ENCODE peak calls at places on chromosomes 12 and 14, in six cellular contexts. One of them, this sample, is unnamed. For H3K4me1, the result is how much of the 10 kb centered on the place peaks cover.

GRCh38 chr14:30234966-30235365 is 307.3 kb upstream of the PRKD1 start:
- DNase-seq in uterus: no peak
- DNase-seq in HCT116: no peak
- DNase-seq in esophagus squamous epithelium: no peak
- DNase-seq in sigmoid colon: no peak
- DNase-seq in prostate gland: no peak
- DNase-seq in this sample: no peak

GRCh38 chr12:132063491-132063890 is 80.6 kb downstream of the DDX51 start:
- DNase-seq in uterus: no peak
- DNase-seq in HCT116: no peak
- DNase-seq in prostate gland: no peak
- DNase-seq in esophagus squamous epithelium: no peak
- DNase-seq in sigmoid colon: peak
- DNase-seq in this sample: no peak

GRCh38 chr12:113961921-113962710 is 4.0 kb downstream of the RBM19 start:
- DNase-seq in uterus: no peak
- DNase-seq in sigmoid colon: no peak
- DNase-seq in esophagus squamous epithelium: no peak
- DNase-seq in prostate gland: no peak
- DNase-seq in HCT116: no peak
- DNase-seq in this sample: no peak

GRCh38 chr12:1972856-1973317 is 31.4 kb downstream of the DCP1B start:
- DNase-seq in HCT116: no peak
- DNase-seq in esophagus squamous epithelium: no peak
- DNase-seq in uterus: peak
- DNase-seq in sigmoid colon: peak
- DNase-seq in prostate gland: peak
- DNase-seq in this sample: peak

GRCh38 chr12:23356927-23357708 is 592.4 kb downstream of the SOX5 start:
- DNase-seq in prostate gland: no peak
- DNase-seq in uterus: no peak
- DNase-seq in HCT116: no peak
- DNase-seq in sigmoid colon: no peak
- DNase-seq in esophagus squamous epithelium: no peak
- DNase-seq in this sample: no peak

GRCh38 chr12:31896514-31897039 is 62.6 kb upstream of the RESF1 start:
- DNase-seq in uterus: peak
- DNase-seq in prostate gland: peak
- DNase-seq in sigmoid colon: no peak
- DNase-seq in HCT116: no peak
- DNase-seq in esophagus squamous epithelium: peak
- DNase-seq in this sample: no peak

GRCh38 chr12:121523741-121524140 is 57.1 kb downstream of the KDM2B start:
- DNase-seq in prostate gland: no peak
- DNase-seq in sigmoid colon: no peak
- DNase-seq in HCT116: no peak
- DNase-seq in esophagus squamous epithelium: no peak
- DNase-seq in uterus: no peak
- DNase-seq in this sample: no peak

GRCh38 chr12:47087088-47087688 is 7.4 kb upstream of the AMIGO2 start:
- DNase-seq in esophagus squamous epithelium: no peak
- DNase-seq in prostate gland: no peak
- DNase-seq in HCT116: no peak
- DNase-seq in sigmoid colon: no peak
- DNase-seq in uterus: no peak
- DNase-seq in this sample: no peak

GRCh38 chr14:80456200-80456599 is 244.9 kb upstream of the DIO2 start:
- DNase-seq in uterus: no peak
- DNase-seq in sigmoid colon: no peak
- DNase-seq in prostate gland: no peak
- DNase-seq in HCT116: no peak
- DNase-seq in esophagus squamous epithelium: no peak
- DNase-seq in this sample: no peak

GRCh38 chr12:2268478-2269286 is 215.9 kb downstream of the CACNA1C start:
- DNase-seq in sigmoid colon: no peak
- DNase-seq in HCT116: no peak
- DNase-seq in esophagus squamous epithelium: no peak
- DNase-seq in prostate gland: no peak
- DNase-seq in uterus: no peak
- DNase-seq in this sample: no peak

GRCh38 chr14:37698840-37699777 is 103.7 kb downstream of the TTC6 start:
- DNase-seq in prostate gland: no peak
- DNase-seq in sigmoid colon: no peak
- DNase-seq in HCT116: no peak
- DNase-seq in uterus: no peak
- DNase-seq in esophagus squamous epithelium: no peak
- DNase-seq in this sample: no peak

DNA sequence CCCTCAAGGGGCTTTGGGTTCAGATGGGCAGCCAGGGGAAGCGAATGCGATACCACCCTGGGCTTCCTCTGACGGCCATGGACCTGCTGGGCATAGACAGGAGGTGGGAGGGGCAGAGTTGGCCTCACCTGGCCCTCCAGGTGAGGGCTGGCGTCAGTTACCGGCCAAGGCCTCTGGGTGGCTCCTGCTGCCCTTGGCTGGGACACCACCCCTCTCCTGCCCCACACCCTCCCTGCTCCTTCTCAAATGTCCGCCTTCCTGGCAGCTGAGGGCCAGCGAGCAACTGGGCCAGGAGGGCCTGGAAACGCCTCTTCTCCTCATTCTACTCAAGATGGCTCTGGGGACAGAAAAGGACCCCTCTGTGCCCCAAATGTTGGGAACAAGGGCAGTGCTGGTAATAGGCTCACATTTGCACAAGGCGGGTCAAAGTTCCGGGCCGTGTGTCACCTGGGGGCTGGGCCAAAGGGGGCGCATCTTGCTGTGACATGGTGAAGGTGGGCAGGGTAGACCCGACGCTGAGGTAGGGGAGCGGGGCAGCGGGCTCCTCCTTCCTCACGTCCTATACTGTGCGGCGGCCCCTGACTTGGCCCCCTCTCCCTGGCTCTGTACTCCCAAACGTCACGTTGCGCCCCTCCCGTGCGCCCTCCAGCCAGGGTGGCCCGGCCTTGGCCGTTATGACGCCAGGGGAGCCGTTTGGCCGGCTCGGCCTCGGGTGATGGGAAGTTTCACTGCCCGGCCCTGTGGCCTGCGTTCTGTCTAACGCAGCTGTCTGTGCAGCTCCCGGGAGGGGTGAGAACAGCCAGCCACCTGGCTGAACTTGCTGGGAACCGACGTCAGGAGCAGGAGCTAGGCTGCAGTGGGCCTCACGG is 18.1 kb upstream of the DLK1 start:
- DNase-seq in esophagus squamous epithelium: no peak
- DNase-seq in uterus: peak
- DNase-seq in HCT116: peak
- DNase-seq in prostate gland: no peak
- DNase-seq in sigmoid colon: peak
- DNase-seq in this sample: no peak
- TF ChIP-seq POLR2A in esophagus squamous epithelium: no peak
- TF ChIP-seq POLR2A in uterus: no peak
- TF ChIP-seq POLR2A in HCT116: no peak
- TF ChIP-seq POLR2A in prostate gland: no peak
- TF ChIP-seq POLR2A in sigmoid colon: no peak
- TF ChIP-seq POLR2A in this sample: no peak

GRCh38 chr12:55705802-55706402 is 1.8 kb downstream of the ITGA7 start:
- DNase-seq in sigmoid colon: no peak
- DNase-seq in prostate gland: no peak
- DNase-seq in esophagus squamous epithelium: no peak
- DNase-seq in HCT116: no peak
- DNase-seq in uterus: no peak
- DNase-seq in this sample: no peak

GRCh38 chr12:55704824-55705780 is 2.6 kb downstream of the ITGA7 start:
- DNase-seq in sigmoid colon: no peak
- DNase-seq in prostate gland: no peak
- DNase-seq in uterus: no peak
- DNase-seq in HCT116: no peak
- DNase-seq in esophagus squamous epithelium: no peak
- DNase-seq in this sample: no peak

GRCh38 chr12:55708695-55709233 is 1.1 kb upstream of the ITGA7 start:
- DNase-seq in uterus: no peak
- DNase-seq in HCT116: no peak
- DNase-seq in esophagus squamous epithelium: no peak
- DNase-seq in prostate gland: no peak
- DNase-seq in sigmoid colon: no peak
- DNase-seq in this sample: no peak

GRCh38 chr12:55707841-55708694 is at the start of gene ITGA7:
- DNase-seq in HCT116: no peak
- DNase-seq in uterus: peak
- DNase-seq in esophagus squamous epithelium: no peak
- DNase-seq in sigmoid colon: peak
- DNase-seq in prostate gland: peak
- DNase-seq in this sample: no peak

DNA sequence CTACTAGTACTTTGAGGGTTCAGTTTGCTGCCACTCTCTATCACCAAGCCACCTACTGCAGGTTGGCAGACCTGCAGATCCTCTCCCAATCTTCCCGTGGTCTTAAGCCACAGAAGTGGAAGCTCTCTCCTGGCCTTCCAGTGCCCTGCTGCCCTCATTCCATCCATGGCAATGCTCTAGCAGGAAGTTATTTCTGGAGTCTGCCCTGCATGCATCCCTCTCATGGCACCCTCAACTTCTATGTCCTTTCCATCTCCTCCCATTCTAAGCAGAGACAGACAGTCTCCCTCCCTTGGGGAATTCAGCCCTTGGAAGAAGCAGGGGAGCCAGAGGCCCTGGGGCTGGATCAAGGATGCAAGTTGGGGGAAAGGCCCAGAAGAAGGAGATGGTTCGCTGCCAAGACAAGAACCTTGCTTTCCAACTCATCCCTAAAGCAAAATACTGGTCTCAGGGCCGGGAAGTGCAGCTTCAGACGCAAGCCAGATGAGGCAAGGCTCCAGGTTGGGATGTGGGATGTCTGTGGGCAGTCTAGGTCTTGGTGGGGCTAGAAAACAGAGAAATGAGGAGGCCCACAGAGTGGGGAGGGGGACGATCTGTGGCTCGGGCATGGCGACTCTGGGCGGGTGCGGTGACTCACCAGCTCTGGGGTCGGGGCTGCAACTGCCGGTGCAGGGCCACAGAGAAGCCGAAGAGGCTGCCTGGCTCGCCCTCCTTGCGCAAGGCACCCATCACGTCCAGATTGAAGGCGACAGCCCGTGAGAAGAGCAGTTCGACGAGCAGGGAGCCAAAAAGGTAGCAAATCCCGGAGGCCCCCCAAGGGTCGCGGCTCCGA is 648 bp downstream of the ITGA7 start:
- DNase-seq in sigmoid colon: no peak
- DNase-seq in uterus: no peak
- DNase-seq in HCT116: no peak
- DNase-seq in esophagus squamous epithelium: no peak
- DNase-seq in prostate gland: no peak
- DNase-seq in this sample: no peak
- H3K4me1 ChIP-seq in sigmoid colon: half or more
- H3K4me1 ChIP-seq in uterus: under half
- H3K4me1 ChIP-seq in HCT116: under half
- H3K4me1 ChIP-seq in esophagus squamous epithelium: under half
- H3K4me1 ChIP-seq in prostate gland: under half
- H3K4me1 ChIP-seq in this sample: half or more

GRCh38 chr12:21656931-21657335 is 709 bp downstream of the LDHB start:
- DNase-seq in esophagus squamous epithelium: no peak
- DNase-seq in prostate gland: peak
- DNase-seq in HCT116: peak
- DNase-seq in sigmoid colon: peak
- DNase-seq in uterus: no peak
- DNase-seq in this sample: no peak
- TF ChIP-seq POLR2A in esophagus squamous epithelium: no peak
- TF ChIP-seq POLR2A in prostate gland: no peak
- TF ChIP-seq POLR2A in HCT116: no peak
- TF ChIP-seq POLR2A in sigmoid colon: no peak
- TF ChIP-seq POLR2A in uterus: no peak
- TF ChIP-seq POLR2A in this sample: no peak

GRCh38 chr14:102777711-102778615 is 714 bp downstream of the TRAF3 start:
- DNase-seq in uterus: no peak
- DNase-seq in HCT116: no peak
- DNase-seq in prostate gland: no peak
- DNase-seq in sigmoid colon: no peak
- DNase-seq in esophagus squamous epithelium: no peak
- DNase-seq in this sample: no peak

GRCh38 chr14:102778616-102779351 is 1.5 kb downstream of the TRAF3 start:
- DNase-seq in esophagus squamous epithelium: no peak
- DNase-seq in HCT116: no peak
- DNase-seq in prostate gland: no peak
- DNase-seq in uterus: no peak
- DNase-seq in sigmoid colon: no peak
- DNase-seq in this sample: no peak

GRCh38 chr14:102782974-102783373 is 5.7 kb downstream of the TRAF3 start:
- DNase-seq in HCT116: no peak
- DNase-seq in esophagus squamous epithelium: no peak
- DNase-seq in sigmoid colon: no peak
- DNase-seq in prostate gland: no peak
- DNase-seq in uterus: no peak
- DNase-seq in this sample: no peak

GRCh38 chr14:102779574-102780315 is 2.5 kb downstream of the TRAF3 start:
- DNase-seq in sigmoid colon: no peak
- DNase-seq in prostate gland: no peak
- DNase-seq in esophagus squamous epithelium: no peak
- DNase-seq in HCT116: no peak
- DNase-seq in uterus: no peak
- DNase-seq in this sample: no peak

DNA sequence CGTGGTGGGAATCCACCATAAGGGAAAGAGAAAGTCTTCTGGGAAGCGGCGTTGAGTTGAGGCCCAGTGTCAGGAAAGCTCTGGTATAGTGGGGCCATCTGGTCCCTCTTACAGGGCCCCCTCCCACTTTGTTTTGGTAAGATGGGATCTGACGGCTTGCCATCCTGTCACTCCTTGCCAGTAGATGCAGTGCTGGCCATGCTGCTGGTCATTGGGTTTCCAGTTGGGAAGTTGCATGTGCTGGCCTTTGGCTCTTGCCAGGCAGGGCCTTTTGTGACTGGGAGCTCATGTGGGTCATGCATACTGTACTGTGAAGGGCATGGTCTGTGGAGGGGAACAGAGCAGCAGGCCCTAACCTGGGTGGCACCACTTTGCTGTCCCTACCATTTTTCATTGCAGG is 3.8 kb downstream of the TRAF3 start:
- DNase-seq in prostate gland: no peak
- DNase-seq in HCT116: no peak
- DNase-seq in sigmoid colon: no peak
- DNase-seq in uterus: no peak
- DNase-seq in esophagus squamous epithelium: no peak
- DNase-seq in this sample: no peak
- H3K4me1 ChIP-seq in prostate gland: under half
- H3K4me1 ChIP-seq in HCT116: under half
- H3K4me1 ChIP-seq in sigmoid colon: under half
- H3K4me1 ChIP-seq in uterus: under half
- H3K4me1 ChIP-seq in esophagus squamous epithelium: under half
- H3K4me1 ChIP-seq in this sample: under half

GRCh38 chr14:61695695-61696527 is 598 bp downstream of the HIF1A start:
- DNase-seq in uterus: peak
- DNase-seq in sigmoid colon: peak
- DNase-seq in HCT116: no peak
- DNase-seq in prostate gland: peak
- DNase-seq in esophagus squamous epithelium: no peak
- DNase-seq in this sample: peak
- TF ChIP-seq POLR2A in uterus: no peak
- TF ChIP-seq POLR2A in sigmoid colon: no peak
- TF ChIP-seq POLR2A in HCT116: no peak
- TF ChIP-seq POLR2A in prostate gland: no peak
- TF ChIP-seq POLR2A in esophagus squamous epithelium: peak
- TF ChIP-seq POLR2A in this sample: no peak

GRCh38 chr14:68040633-68041369 is 221.2 kb downstream of the RAD51B start:
- DNase-seq in prostate gland: no peak
- DNase-seq in sigmoid colon: no peak
- DNase-seq in esophagus squamous epithelium: no peak
- DNase-seq in uterus: no peak
- DNase-seq in HCT116: no peak
- DNase-seq in this sample: no peak
- H3K4me1 ChIP-seq in prostate gland: under half
- H3K4me1 ChIP-seq in sigmoid colon: half or more
- H3K4me1 ChIP-seq in esophagus squamous epithelium: under half
- H3K4me1 ChIP-seq in uterus: under half
- H3K4me1 ChIP-seq in HCT116: under half
- H3K4me1 ChIP-seq in this sample: half or more

This sample was measured in tibial nerve.